ENCODE peak calls at places on chromosomes 11 and 22, in seven cellular contexts. M, E, F, W, V, Z and Y are unnamed samples. For H3K9me3, the result is how much of the 10 kb centered on the place peaks cover.

GRCh38 chr11:66443602-66444001 is 5.0 kb upstream of the MRPL11 start:
- DNase-seq in M (no peak), E (no peak), F (no peak), W (no peak), V (no peak), Z (no peak), Y (no peak)

GRCh38 chr11:111882202-111882601 is 2.9 kb downstream of the CFAP68 start:
- DNase-seq in M (no peak), E (no peak), F (no peak), W (no peak), V (no peak), Z (no peak), Y (no peak)

GRCh38 chr11:35566161-35566560 is 40.7 kb upstream of the PAMR1 start:
- DNase-seq in M (no peak), E (no peak), F (no peak), W (no peak), V (peak), Z (no peak), Y (no peak)

GRCh38 chr11:126210871-126211235 is 597 bp downstream of the RPUSD4 start:
- DNase-seq in M (no peak), E (no peak), F (no peak), W (peak), V (no peak), Z (no peak), Y (no peak)

GRCh38 chr11:35593143-35593542 is 25.1 kb upstream of the FJX1 start:
- DNase-seq in M (no peak), E (no peak), F (no peak), W (no peak), V (no peak), Z (no peak), Y (no peak)

GRCh38 chr11:128481135-128481534 is 106.2 kb downstream of the ETS1 start:
- DNase-seq in M (no peak), E (no peak), F (no peak), W (no peak), V (no peak), Z (no peak), Y (no peak)

GRCh38 chr11:16093889-16094653 is 262.3 kb downstream of the SOX6 start:
- DNase-seq in M (no peak), E (no peak), F (no peak), W (no peak), V (no peak), Z (no peak), Y (no peak)

GRCh38 chr11:14908214-14908880 is 16.3 kb upstream of the CYP2R1 start:
- DNase-seq in M (peak), E (no peak), F (peak), W (no peak), V (peak), Z (no peak), Y (peak)

GRCh38 chr11:24716403-24716802 is 219.6 kb downstream of the LUZP2 start:
- DNase-seq in M (peak), E (no peak), F (no peak), W (no peak), V (no peak), Z (no peak), Y (no peak)

GRCh38 chr11:66080055-66080817 is 10.2 kb downstream of the PACS1 start:
- DNase-seq in M (peak), E (peak), F (no peak), W (no peak), V (peak), Z (no peak), Y (no peak)

GRCh38 chr22:44191036-44191454 is 10.3 kb downstream of the PARVG start:
- DNase-seq in M (no peak), E (peak), F (no peak), W (no peak), V (no peak), Z (no peak), Y (no peak)

GRCh38 chr11:106565326-106565725 is 452.9 kb downstream of the GUCY1A2 start:
- DNase-seq in M (no peak), E (no peak), F (no peak), W (no peak), V (no peak), Z (no peak), Y (no peak)

GRCh38 chr11:107307991-107308390 is 149.6 kb downstream of the CWF19L2 start:
- DNase-seq in M (no peak), E (no peak), F (no peak), W (no peak), V (no peak), Z (no peak), Y (no peak)

GRCh38 chr11:20125927-20126326 is 34.3 kb downstream of the DBX1 start:
- DNase-seq in M (no peak), E (no peak), F (no peak), W (no peak), V (no peak), Z (no peak), Y (no peak)

GRCh38 chr22:31588970-31589675 is 72.9 kb downstream of the PISD start:
- DNase-seq in M (peak), E (no peak), F (no peak), W (peak), V (no peak), Z (no peak), Y (no peak)
- H3K9me3 ChIP-seq in M (under half), E (under half), F (under half), W (under half), V (under half), Z (under half), Y (under half)

DNA sequence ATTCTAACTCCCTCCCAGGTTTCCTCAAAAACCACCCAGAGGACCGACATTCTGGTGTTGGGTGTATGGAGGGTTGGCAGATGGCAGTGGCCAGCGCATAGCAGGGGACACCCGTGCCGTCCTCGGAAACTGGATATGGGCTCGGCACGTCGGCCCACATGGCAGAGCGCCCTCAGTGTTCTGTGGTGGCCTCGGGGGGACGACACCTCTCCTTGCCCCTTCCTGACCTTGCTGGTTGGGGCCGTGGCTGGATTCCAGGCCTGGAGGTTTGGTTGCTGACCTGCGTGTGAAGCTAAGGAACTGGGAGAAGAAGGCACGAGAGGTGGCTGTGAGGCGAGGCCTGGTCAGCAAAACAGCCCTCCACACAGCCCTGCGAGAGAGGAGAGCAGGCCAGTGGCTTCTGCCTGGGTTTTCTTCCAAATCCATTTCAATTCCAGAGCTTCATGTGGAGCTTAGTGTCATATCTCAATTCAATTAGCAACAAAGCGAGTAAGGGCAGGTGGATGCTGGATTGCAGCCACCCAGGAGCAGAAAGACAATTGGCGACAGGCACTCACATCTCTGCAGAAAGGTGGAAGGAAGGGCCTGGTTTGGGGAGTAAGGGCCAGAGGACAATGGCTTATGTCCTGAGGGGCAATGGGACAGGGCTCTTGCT is 478.4 kb downstream of the BRD1 start:
- DNase-seq in M (no peak), E (peak), F (peak), W (no peak), V (no peak), Z (no peak), Y (no peak)
- H3K9me3 ChIP-seq in M (under half), E (under half), F (under half), W (under half), V (under half), Z (under half), Y (under half)

GRCh38 chr11:70848243-70848750 is 404.1 kb downstream of the SHANK2 start:
- DNase-seq in M (no peak), E (no peak), F (no peak), W (no peak), V (no peak), Z (no peak), Y (no peak)
- H3K9me3 ChIP-seq in M (under half), E (under half), F (under half), W (under half), V (under half), Z (under half), Y (under half)

DNA sequence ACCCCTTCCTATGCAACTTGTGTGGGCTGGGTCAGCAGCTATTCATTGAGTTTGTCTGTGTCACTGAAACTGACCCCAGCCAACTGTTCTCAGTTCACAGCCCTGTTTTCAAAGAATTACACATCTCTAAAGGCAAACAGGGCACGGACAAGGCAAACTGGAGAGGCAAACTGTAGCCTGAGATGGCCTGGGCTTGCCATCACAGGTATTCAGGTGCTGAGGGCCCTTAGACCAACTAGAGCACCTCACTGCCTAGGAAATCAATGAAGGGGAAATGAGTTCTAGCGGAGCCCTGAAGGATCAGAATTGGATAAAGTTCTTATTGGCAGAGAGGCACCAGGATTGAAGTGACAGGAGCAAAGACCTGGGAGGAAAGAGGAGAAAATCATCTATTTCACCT is 24.0 kb downstream of the PIK3IP1 start:
- DNase-seq in M (no peak), E (no peak), F (no peak), W (peak), V (no peak), Z (no peak), Y (no peak)
- H3K9me3 ChIP-seq in M (under half), E (under half), F (under half), W (under half), V (under half), Z (under half), Y (under half)

GRCh38 chr11:3092603-3093141 is 35.4 kb upstream of the CARS1 start:
- DNase-seq in M (no peak), E (peak), F (no peak), W (no peak), V (no peak), Z (no peak), Y (no peak)

GRCh38 chr11:3095712-3096361 is 38.6 kb upstream of the CARS1 start:
- DNase-seq in M (no peak), E (peak), F (no peak), W (no peak), V (peak), Z (no peak), Y (no peak)

GRCh38 chr11:3093281-3094191 is 36.3 kb upstream of the CARS1 start:
- DNase-seq in M (no peak), E (peak), F (peak), W (no peak), V (no peak), Z (no peak), Y (no peak)

GRCh38 chr11:3094223-3094824 is 37.1 kb upstream of the CARS1 start:
- DNase-seq in M (no peak), E (no peak), F (no peak), W (no peak), V (no peak), Z (no peak), Y (no peak)

GRCh38 chr11:3096909-3097395 is 39.7 kb upstream of the CARS1 start:
- DNase-seq in M (no peak), E (no peak), F (no peak), W (no peak), V (no peak), Z (no peak), Y (no peak)
- H3K9me3 ChIP-seq in M (under half), E (under half), F (under half), W (under half), V (under half), Z (under half), Y (under half)